ENCODE peak calls at places on chromosomes 6 and 20, in four cellular contexts. N is K562, E is HepG2, R is GM12878. X is an unnamed sample.

GRCh38 chr20:58585753-58586540 is 65.1 kb upstream of the STX16 start:
- DNase-seq in E (no peak), R (no peak), N (no peak), X (no peak)

GRCh38 chr6:7219310-7219709 is 93.7 kb downstream of the SSR1 start:
- DNase-seq in R (no peak), E (peak), N (peak), X (no peak)

GRCh38 chr6:97702226-97702625 is 419.2 kb upstream of the MMS22L start:
- DNase-seq in R (no peak), E (no peak), N (no peak), X (no peak)

GRCh38 chr6:56524891-56525703 is 117.6 kb downstream of the DST start:
- DNase-seq in N (no peak), R (no peak), E (no peak), X (no peak)

GRCh38 chr20:23795526-23795925 is 31.0 kb downstream of the CST2 start:
- DNase-seq in N (no peak), R (no peak), E (no peak), X (no peak)

GRCh38 chr20:58850693-58851174 is at the start of gene GNAS-AS1:
- DNase-seq in E (no peak), R (peak), N (peak), X (peak)

GRCh38 chr6:67200626-67201403 is 1434.3 kb upstream of the ADGRB3 start:
- DNase-seq in E (no peak), R (no peak), N (no peak), X (no peak)

GRCh38 chr6:156972145-156972544 is 195.0 kb downstream of the ARID1B start:
- DNase-seq in N (no peak), E (no peak), R (no peak), X (no peak)

GRCh38 chr20:37355252-37356180 is 9.6 kb downstream of the SRC start:
- DNase-seq in N (no peak), E (no peak), R (no peak), X (no peak)

GRCh38 chr6:51273228-51273961 is 454.7 kb downstream of the TFAP2B start:
- DNase-seq in R (no peak), E (no peak), N (no peak), X (no peak)

GRCh38 chr6:30259140-30260035 is 46.2 kb upstream of the TRIM26 start:
- DNase-seq in R (peak), N (no peak), E (peak), X (peak)

GRCh38 chr6:150016324-150017185 is 8.8 kb downstream of the RAET1L start:
- DNase-seq in E (peak), N (peak), R (no peak), X (peak)

GRCh38 chr6:113450061-113450465 is 407.1 kb upstream of the MARCKS start:
- DNase-seq in N (no peak), E (peak), R (no peak), X (no peak)
- TF ChIP-seq BHLHE40 in N (no peak), E (no peak), R (no peak), X (no peak)

GRCh38 chr20:43934833-43935232 is 20.2 kb downstream of the TOX2 start:
- DNase-seq in R (no peak), N (no peak), E (no peak), X (no peak)

GRCh38 chr20:43937586-43937985 is 22.9 kb downstream of the TOX2 start:
- DNase-seq in R (no peak), E (no peak), N (no peak), X (no peak)

GRCh38 chr20:43938017-43938655 is 23.5 kb downstream of the TOX2 start:
- DNase-seq in E (no peak), N (no peak), R (no peak), X (no peak)

GRCh38 chr20:43936371-43936770 is 21.7 kb downstream of the TOX2 start:
- DNase-seq in E (no peak), R (no peak), N (no peak), X (no peak)

DNA sequence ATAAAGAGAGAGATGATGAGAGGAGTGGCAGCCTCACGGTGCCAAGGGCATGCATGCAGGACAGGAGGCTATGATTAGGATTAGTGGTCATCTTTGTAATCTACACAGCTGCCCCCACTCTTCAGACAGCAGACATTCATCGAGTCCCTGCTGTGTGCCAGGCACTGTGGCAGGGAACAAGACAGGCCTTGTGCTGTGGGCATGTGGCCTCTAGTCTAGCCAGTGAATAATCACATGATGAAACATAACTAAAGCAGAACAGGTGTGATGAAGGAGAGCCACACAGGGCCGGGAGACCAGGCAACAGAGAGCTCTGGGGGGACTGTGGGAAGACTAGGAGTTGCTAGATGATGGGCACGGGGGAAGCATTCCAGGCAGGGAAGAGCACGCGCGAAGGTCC is 22.2 kb downstream of the TOX2 start:
- DNase-seq in N (no peak), E (no peak), R (no peak), X (no peak)
- TF ChIP-seq FOXM1 in N (no peak), E (no peak), R (no peak), X (no peak)

DNA sequence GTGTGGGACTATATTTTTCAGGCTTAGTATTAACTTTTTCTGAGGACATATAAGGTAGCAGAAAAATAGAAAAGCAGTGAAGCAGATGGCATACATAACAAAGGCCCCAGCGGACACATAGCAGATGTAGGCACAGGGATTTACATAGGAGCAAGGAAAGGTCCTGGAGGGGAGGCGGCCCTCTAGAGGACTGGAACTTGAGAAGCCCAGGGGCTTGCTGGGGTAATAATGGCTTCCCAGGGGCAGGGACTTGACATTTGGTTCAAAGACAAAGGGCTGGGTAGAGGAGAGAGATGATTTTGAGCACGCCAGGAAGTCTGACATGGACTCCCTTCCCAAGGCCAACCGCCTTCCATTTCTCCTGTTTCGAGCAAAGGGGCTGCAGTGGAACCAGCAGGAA is 31.7 kb upstream of the OSTM1 start:
- DNase-seq in N (no peak), R (no peak), E (no peak), X (no peak)
- TF ChIP-seq BHLHE40 in N (no peak), R (no peak), E (no peak), X (no peak)

GRCh38 chr20:10794765-10795164 is 121.0 kb upstream of the JAG1 start:
- DNase-seq in R (no peak), E (no peak), N (no peak), X (no peak)

GRCh38 chr20:10802201-10802600 is 128.4 kb upstream of the JAG1 start:
- DNase-seq in E (no peak), R (no peak), N (no peak), X (no peak)

GRCh38 chr20:10800288-10800687 is 126.5 kb upstream of the JAG1 start:
- DNase-seq in E (peak), N (no peak), R (no peak), X (no peak)

GRCh38 chr20:10795286-10796026 is 121.7 kb upstream of the JAG1 start:
- DNase-seq in N (no peak), R (no peak), E (no peak), X (no peak)

DNA sequence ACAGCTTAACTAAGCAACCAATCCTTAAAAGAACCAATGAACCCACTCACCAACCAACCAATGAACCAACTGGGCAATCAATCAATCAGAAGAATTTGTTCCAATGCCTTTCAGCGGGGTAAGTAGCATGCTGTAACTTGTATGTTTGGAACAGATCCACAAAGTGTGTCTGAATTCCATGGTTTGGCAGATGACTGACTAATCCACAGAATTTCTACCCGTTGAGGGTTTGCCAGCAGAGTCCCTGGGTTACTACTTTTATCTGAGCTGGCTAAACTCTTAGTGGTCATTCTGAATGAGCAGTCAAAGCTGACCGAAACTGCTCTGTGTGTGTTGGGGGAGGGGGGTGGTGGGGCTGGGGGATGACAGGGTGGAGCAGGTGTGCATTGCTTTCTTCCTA is 125.0 kb upstream of the JAG1 start:
- DNase-seq in E (no peak), R (no peak), N (no peak), X (no peak)
- TF ChIP-seq FOXM1 in E (no peak), R (no peak), N (no peak), X (no peak)

DNA sequence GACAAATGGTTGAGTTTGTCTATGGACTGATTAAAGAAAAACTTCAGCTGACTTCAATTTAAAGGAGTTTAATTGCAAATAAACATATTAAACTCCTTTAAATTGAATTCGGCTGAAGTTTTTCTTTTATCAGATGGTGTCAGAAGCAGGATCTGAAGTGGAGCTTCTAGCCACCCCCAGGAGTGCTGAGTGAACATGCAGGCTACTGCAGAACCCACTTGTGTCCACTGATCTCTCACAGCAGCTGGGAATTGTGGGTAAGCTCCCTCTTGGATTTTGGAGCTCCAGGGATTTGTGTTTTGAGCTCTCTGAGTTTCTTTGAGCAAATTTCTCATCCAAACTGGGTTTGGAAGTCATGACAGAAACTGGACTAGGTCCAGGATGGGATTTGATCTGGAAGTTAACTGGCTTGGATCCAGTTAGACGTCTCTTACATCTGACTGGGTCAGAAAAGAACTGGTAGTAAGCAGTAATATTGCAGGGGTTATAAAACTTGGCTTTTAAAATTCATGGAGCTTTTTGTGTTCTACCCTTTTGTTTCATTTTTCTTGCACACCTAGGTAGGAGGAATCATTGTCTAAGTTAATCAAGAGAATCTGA is 95.8 kb upstream of the UST start:
- DNase-seq in E (no peak), R (no peak), N (no peak), X (no peak)
- TF ChIP-seq BHLHE40 in E (no peak), R (no peak), N (no peak), X (no peak)

GRCh38 chr20:942611-943010 is 26.5 kb upstream of the ANGPT4 start:
- DNase-seq in N (no peak), R (no peak), E (no peak), X (no peak)
- TF ChIP-seq FOXM1 in N (no peak), R (no peak), E (no peak), X (no peak)

GRCh38 chr20:50635676-50636600 is 55.4 kb downstream of the RIPOR3 start:
- DNase-seq in R (no peak), E (peak), N (peak), X (peak)
- TF ChIP-seq BHLHE40 in R (no peak), E (peak), N (no peak), X (no peak)

X was measured in HEK293T.